ENCODE peak calls at places on chromosome 1, in ten cellular contexts. T, L, B, Y, O, V, N, J, Z and H are unnamed samples.

GRCh38 chr1:38651669-38652068 is 207.9 kb downstream of the RRAGC start:
- DNase-seq in J (no peak), V (no peak), B (no peak), N (peak), Z (peak), O (no peak), L (peak), Y (no peak), T (no peak), H (peak)

GRCh38 chr1:156579472-156579871 is at the start of gene TTC24:
- DNase-seq in T (no peak), Y (no peak), N (no peak), Z (no peak), J (no peak), L (no peak), V (no peak), O (no peak), B (no peak), H (no peak)

GRCh38 chr1:222392571-222392970 is 155.3 kb downstream of the HHIPL2 start:
- DNase-seq in V (no peak), Y (no peak), B (no peak), Z (peak), N (no peak), O (no peak), J (no peak), T (no peak), L (no peak), H (no peak)

GRCh38 chr1:201305815-201306214 is 22.5 kb downstream of the PKP1 start:
- DNase-seq in L (no peak), O (no peak), Z (no peak), V (no peak), T (no peak), B (no peak), Y (no peak), J (no peak), N (no peak), H (no peak)

GRCh38 chr1:64246294-64246917 is 43.0 kb downstream of the UBE2U start:
- DNase-seq in J (no peak), B (peak), T (no peak), L (no peak), O (no peak), Z (no peak), V (no peak), Y (no peak), N (no peak), H (peak)

GRCh38 chr1:201826830-201827229 is 2.1 kb upstream of the IPO9 start:
- DNase-seq in T (no peak), O (no peak), Z (peak), N (no peak), J (no peak), Y (no peak), B (no peak), V (no peak), L (no peak), H (peak)

GRCh38 chr1:36369472-36369871 is 16.3 kb downstream of the STK40 start:
- DNase-seq in V (no peak), Y (no peak), J (no peak), Z (no peak), L (no peak), B (no peak), N (no peak), T (no peak), O (no peak), H (no peak)

GRCh38 chr1:119372493-119373086 is 4.0 kb downstream of the HAO2 start:
- DNase-seq in Y (peak), Z (peak), L (no peak), T (no peak), V (peak), B (no peak), O (no peak), N (no peak), J (no peak), H (peak)

GRCh38 chr1:84998642-84999280 is 1.8 kb upstream of the MCOLN2 start:
- DNase-seq in Y (no peak), B (no peak), N (no peak), T (no peak), O (peak), V (no peak), L (no peak), Z (peak), J (no peak), H (no peak)

GRCh38 chr1:7561331-7561921 is 209.7 kb upstream of the VAMP3 start:
- DNase-seq in Y (no peak), N (no peak), O (no peak), Z (peak), T (no peak), J (no peak), L (no peak), B (no peak), V (peak), H (no peak)

GRCh38 chr1:51316764-51317120 is 13.6 kb downstream of the TTC39A start:
- DNase-seq in T (no peak), L (no peak), O (no peak), B (no peak), Z (no peak), N (no peak), Y (no peak), J (no peak), V (no peak), H (no peak)

GRCh38 chr1:227753999-227754764 is 18.9 kb downstream of the SNAP47 start:
- DNase-seq in T (peak), J (peak), Y (no peak), N (no peak), B (no peak), Z (no peak), L (no peak), V (no peak), O (no peak), H (peak)

GRCh38 chr1:226608699-226609505 is 60.3 kb downstream of the STUM start:
- DNase-seq in L (peak), B (peak), O (peak), T (no peak), Z (peak), Y (no peak), N (no peak), V (peak), J (peak), H (peak)

GRCh38 chr1:58815680-58816071 is 31.8 kb upstream of the JUN start:
- DNase-seq in O (no peak), J (no peak), V (peak), Z (peak), B (no peak), L (no peak), N (no peak), Y (peak), T (no peak), H (peak)

GRCh38 chr1:29502225-29502755 is 266.0 kb downstream of the PTPRU start:
- DNase-seq in B (no peak), V (no peak), T (no peak), Z (no peak), Y (no peak), N (peak), O (no peak), J (no peak), L (peak), H (no peak)

GRCh38 chr1:67834246-67834877 is 1.1 kb upstream of the GNG12 start:
- DNase-seq in O (no peak), Y (peak), Z (peak), L (no peak), B (no peak), V (no peak), T (no peak), J (no peak), N (no peak), H (no peak)

GRCh38 chr1:21149430-21149861 is 27.3 kb downstream of the EIF4G3 start:
- DNase-seq in N (no peak), B (no peak), L (no peak), J (no peak), Y (peak), Z (peak), O (no peak), T (peak), V (no peak), H (no peak)

GRCh38 chr1:111620412-111620971 is 903 bp downstream of the RAP1A start:
- DNase-seq in N (no peak), V (no peak), J (no peak), T (no peak), L (no peak), Y (no peak), O (no peak), Z (peak), B (no peak), H (peak)

GRCh38 chr1:214317300-214317699 is 36.3 kb downstream of the SMYD2 start:
- DNase-seq in V (no peak), T (no peak), N (peak), B (no peak), L (no peak), Z (no peak), J (no peak), O (no peak), Y (no peak), H (no peak)

GRCh38 chr1:189429610-189430009 is 1048.1 kb downstream of the BRINP3 start:
- DNase-seq in B (peak), T (no peak), J (no peak), Z (peak), O (no peak), Y (peak), L (no peak), N (no peak), V (peak), H (peak)

GRCh38 chr1:248599396-248599795 is 1.9 kb upstream of the OR2T10 start:
- DNase-seq in J (no peak), T (no peak), B (no peak), N (no peak), V (no peak), Z (peak), Y (no peak), L (no peak), O (no peak), H (no peak)

GRCh38 chr1:15290382-15290781 is 43.4 kb downstream of the FHAD1 start:
- DNase-seq in N (no peak), V (no peak), Z (peak), Y (no peak), B (no peak), T (no peak), L (no peak), O (no peak), J (no peak), H (peak)

GRCh38 chr1:76330993-76331603 is 256.6 kb downstream of the ST6GALNAC3 start:
- DNase-seq in N (no peak), T (no peak), V (peak), O (no peak), B (peak), J (peak), L (no peak), Z (peak), Y (peak), H (peak)

GRCh38 chr1:30692201-30692947 is 31.0 kb downstream of the MATN1 start:
- DNase-seq in B (no peak), L (no peak), V (no peak), J (no peak), N (peak), Z (no peak), T (no peak), O (no peak), Y (no peak), H (no peak)

GRCh38 chr1:232627645-232628334 is 2.1 kb downstream of the SIPA1L2 start:
- DNase-seq in Z (peak), V (no peak), T (no peak), Y (peak), B (no peak), L (no peak), O (no peak), J (no peak), N (no peak), H (peak)

GRCh38 chr1:4662723-4663122 is 8.3 kb downstream of the AJAP1 start:
- DNase-seq in O (no peak), J (no peak), Y (no peak), T (no peak), N (no peak), L (no peak), Z (no peak), B (no peak), V (no peak), H (no peak)

GRCh38 chr1:171654705-171655214 is 2.3 kb upstream of the MYOC start:
- DNase-seq in Y (no peak), B (no peak), T (no peak), V (no peak), L (no peak), N (no peak), Z (no peak), O (no peak), J (no peak), H (no peak)

GRCh38 chr1:208652300-208653160 is 408.3 kb upstream of the PLXNA2 start:
- DNase-seq in Y (no peak), T (peak), B (peak), V (peak), N (no peak), J (peak), L (no peak), O (no peak), Z (peak), H (peak)

GRCh38 chr1:64842244-64842643 is 97.4 kb downstream of the RAVER2 start:
- DNase-seq in T (no peak), V (no peak), Y (no peak), O (no peak), J (no peak), B (no peak), N (no peak), L (no peak), Z (no peak), H (no peak)

GRCh38 chr1:234222561-234223280 is 150.5 kb upstream of the COA6 start:
- DNase-seq in V (no peak), Y (peak), N (no peak), O (no peak), T (no peak), J (no peak), B (no peak), Z (peak), L (no peak), H (peak)

GRCh38 chr1:157087030-157087429 is 12.6 kb downstream of the ETV3L start:
- DNase-seq in Y (no peak), B (no peak), N (no peak), J (no peak), L (no peak), Z (no peak), T (no peak), V (no peak), O (no peak), H (no peak)

GRCh38 chr1:40948741-40949528 is 30.6 kb upstream of the CTPS1 start:
- DNase-seq in N (no peak), V (peak), O (peak), L (peak), T (peak), Y (peak), Z (peak), J (no peak), B (peak), H (peak)

GRCh38 chr1:65109515-65109914 is 38.5 kb upstream of the AK4 start:
- DNase-seq in Y (no peak), Z (no peak), T (no peak), L (no peak), N (no peak), O (no peak), J (no peak), B (no peak), V (no peak), H (peak)

GRCh38 chr1:41619511-41620364 is 135.3 kb upstream of the EDN2 start:
- DNase-seq in V (no peak), O (no peak), Z (peak), J (no peak), T (no peak), L (no peak), B (no peak), N (no peak), Y (no peak), H (no peak)

GRCh38 chr1:232283864-232284263 is 346.1 kb downstream of the SIPA1L2 start:
- DNase-seq in T (peak), Z (no peak), Y (no peak), N (no peak), L (no peak), O (no peak), V (no peak), J (no peak), B (no peak), H (no peak)

GRCh38 chr1:172167801-172168596 is 252.5 kb upstream of the C1orf105 start:
- DNase-seq in O (no peak), T (peak), Y (no peak), B (no peak), L (no peak), Z (peak), J (no peak), N (no peak), V (no peak), H (peak)